ENCODE peak calls at places on chromosomes 7 and 10, in ten cellular contexts. One of them, this sample, is unnamed.

GRCh38 chr7:112770051-112770450 is 20.1 kb downstream of the TMEM168 start:
- DNase-seq in cardiac muscle cell: no peak
- DNase-seq in H7: no peak
- DNase-seq in neural progenitor cell: no peak
- DNase-seq in fibroblast of villous mesenchyme: no peak
- DNase-seq in left ventricle myocardium inferior: no peak
- DNase-seq in fibroblast of mammary gland: no peak
- DNase-seq in fibroblast of pulmonary artery: no peak
- DNase-seq in breast epithelium: peak
- DNase-seq in astrocyte: peak
- DNase-seq in this sample: peak

GRCh38 chr7:156143158-156143557 is 330.9 kb upstream of the SHH start:
- DNase-seq in fibroblast of pulmonary artery: no peak
- DNase-seq in fibroblast of villous mesenchyme: no peak
- DNase-seq in H7: no peak
- DNase-seq in neural progenitor cell: no peak
- DNase-seq in breast epithelium: no peak
- DNase-seq in fibroblast of mammary gland: no peak
- DNase-seq in cardiac muscle cell: no peak
- DNase-seq in left ventricle myocardium inferior: no peak
- DNase-seq in astrocyte: no peak
- DNase-seq in this sample: no peak

GRCh38 chr7:29459591-29459990 is 104.0 kb upstream of the PRR15 start:
- DNase-seq in cardiac muscle cell: no peak
- DNase-seq in fibroblast of mammary gland: no peak
- DNase-seq in H7: no peak
- DNase-seq in fibroblast of villous mesenchyme: no peak
- DNase-seq in astrocyte: no peak
- DNase-seq in neural progenitor cell: no peak
- DNase-seq in breast epithelium: no peak
- DNase-seq in fibroblast of pulmonary artery: no peak
- DNase-seq in left ventricle myocardium inferior: no peak
- DNase-seq in this sample: no peak

GRCh38 chr10:65968871-65969270 is 957.0 kb upstream of the LRRTM3 start:
- DNase-seq in neural progenitor cell: no peak
- DNase-seq in fibroblast of villous mesenchyme: no peak
- DNase-seq in breast epithelium: no peak
- DNase-seq in fibroblast of pulmonary artery: no peak
- DNase-seq in astrocyte: no peak
- DNase-seq in H7: no peak
- DNase-seq in left ventricle myocardium inferior: no peak
- DNase-seq in fibroblast of mammary gland: no peak
- DNase-seq in cardiac muscle cell: no peak
- DNase-seq in this sample: no peak

GRCh38 chr7:101870361-101871062 is 53.1 kb downstream of the CUX1 start:
- DNase-seq in breast epithelium: no peak
- DNase-seq in astrocyte: no peak
- DNase-seq in fibroblast of villous mesenchyme: peak
- DNase-seq in neural progenitor cell: peak
- DNase-seq in H7: peak
- DNase-seq in fibroblast of mammary gland: no peak
- DNase-seq in cardiac muscle cell: no peak
- DNase-seq in fibroblast of pulmonary artery: no peak
- DNase-seq in left ventricle myocardium inferior: no peak
- DNase-seq in this sample: peak

GRCh38 chr10:121910673-121911420 is 17.0 kb downstream of the ATE1 start:
- DNase-seq in breast epithelium: no peak
- DNase-seq in left ventricle myocardium inferior: no peak
- DNase-seq in cardiac muscle cell: peak
- DNase-seq in neural progenitor cell: no peak
- DNase-seq in fibroblast of pulmonary artery: peak
- DNase-seq in fibroblast of mammary gland: peak
- DNase-seq in H7: no peak
- DNase-seq in fibroblast of villous mesenchyme: peak
- DNase-seq in astrocyte: peak
- DNase-seq in this sample: no peak

GRCh38 chr7:156752371-156753297 is 112.1 kb downstream of the RNF32 start:
- DNase-seq in fibroblast of villous mesenchyme: peak
- DNase-seq in neural progenitor cell: peak
- DNase-seq in cardiac muscle cell: no peak
- DNase-seq in fibroblast of mammary gland: peak
- DNase-seq in astrocyte: peak
- DNase-seq in H7: no peak
- DNase-seq in fibroblast of pulmonary artery: no peak
- DNase-seq in breast epithelium: no peak
- DNase-seq in left ventricle myocardium inferior: no peak
- DNase-seq in this sample: no peak

GRCh38 chr7:28354601-28355062 is 57.7 kb upstream of the CREB5 start:
- DNase-seq in breast epithelium: no peak
- DNase-seq in neural progenitor cell: peak
- DNase-seq in left ventricle myocardium inferior: no peak
- DNase-seq in H7: no peak
- DNase-seq in fibroblast of mammary gland: peak
- DNase-seq in cardiac muscle cell: peak
- DNase-seq in fibroblast of pulmonary artery: peak
- DNase-seq in astrocyte: peak
- DNase-seq in fibroblast of villous mesenchyme: peak
- DNase-seq in this sample: peak

GRCh38 chr7:28116034-28116433 is 64.6 kb downstream of the JAZF1 start:
- DNase-seq in neural progenitor cell: no peak
- DNase-seq in fibroblast of villous mesenchyme: no peak
- DNase-seq in breast epithelium: no peak
- DNase-seq in cardiac muscle cell: no peak
- DNase-seq in left ventricle myocardium inferior: no peak
- DNase-seq in fibroblast of pulmonary artery: no peak
- DNase-seq in fibroblast of mammary gland: no peak
- DNase-seq in astrocyte: no peak
- DNase-seq in H7: no peak
- DNase-seq in this sample: no peak

GRCh38 chr7:151302531-151302930 is 39.1 kb upstream of the NUB1 start:
- DNase-seq in breast epithelium: no peak
- DNase-seq in astrocyte: no peak
- DNase-seq in fibroblast of mammary gland: no peak
- DNase-seq in fibroblast of villous mesenchyme: no peak
- DNase-seq in neural progenitor cell: no peak
- DNase-seq in cardiac muscle cell: no peak
- DNase-seq in left ventricle myocardium inferior: no peak
- DNase-seq in fibroblast of pulmonary artery: no peak
- DNase-seq in H7: no peak
- DNase-seq in this sample: no peak

GRCh38 chr7:101527844-101528667 is 101.0 kb downstream of the MYL10 start:
- DNase-seq in neural progenitor cell: no peak
- DNase-seq in fibroblast of villous mesenchyme: no peak
- DNase-seq in fibroblast of mammary gland: no peak
- DNase-seq in cardiac muscle cell: no peak
- DNase-seq in astrocyte: peak
- DNase-seq in left ventricle myocardium inferior: peak
- DNase-seq in breast epithelium: no peak
- DNase-seq in fibroblast of pulmonary artery: no peak
- DNase-seq in H7: no peak
- DNase-seq in this sample: peak

GRCh38 chr7:96075510-96076349 is 246.2 kb downstream of the SLC25A13 start:
- DNase-seq in breast epithelium: peak
- DNase-seq in H7: peak
- DNase-seq in neural progenitor cell: peak
- DNase-seq in astrocyte: peak
- DNase-seq in fibroblast of pulmonary artery: peak
- DNase-seq in left ventricle myocardium inferior: peak
- DNase-seq in fibroblast of villous mesenchyme: peak
- DNase-seq in cardiac muscle cell: peak
- DNase-seq in fibroblast of mammary gland: peak
- DNase-seq in this sample: peak

GRCh38 chr10:111243126-111243525 is 166.3 kb downstream of the ADRA2A start:
- DNase-seq in fibroblast of mammary gland: no peak
- DNase-seq in neural progenitor cell: no peak
- DNase-seq in astrocyte: no peak
- DNase-seq in cardiac muscle cell: no peak
- DNase-seq in breast epithelium: no peak
- DNase-seq in H7: no peak
- DNase-seq in fibroblast of pulmonary artery: no peak
- DNase-seq in fibroblast of villous mesenchyme: no peak
- DNase-seq in left ventricle myocardium inferior: no peak
- DNase-seq in this sample: no peak
- H3K4me3 ChIP-seq in fibroblast of mammary gland: no peak
- H3K4me3 ChIP-seq in neural progenitor cell: no peak
- H3K4me3 ChIP-seq in astrocyte: no peak
- H3K4me3 ChIP-seq in cardiac muscle cell: no peak
- H3K4me3 ChIP-seq in breast epithelium: no peak
- H3K4me3 ChIP-seq in H7: no peak
- H3K4me3 ChIP-seq in fibroblast of pulmonary artery: no peak
- H3K4me3 ChIP-seq in fibroblast of villous mesenchyme: no peak
- H3K4me3 ChIP-seq in left ventricle myocardium inferior: no peak
- H3K4me3 ChIP-seq in this sample: no peak

GRCh38 chr10:103820101-103821062 is 35.0 kb downstream of the SH3PXD2A start:
- DNase-seq in H7: no peak
- DNase-seq in fibroblast of mammary gland: peak
- DNase-seq in astrocyte: peak
- DNase-seq in left ventricle myocardium inferior: peak
- DNase-seq in fibroblast of villous mesenchyme: peak
- DNase-seq in cardiac muscle cell: peak
- DNase-seq in fibroblast of pulmonary artery: peak
- DNase-seq in breast epithelium: peak
- DNase-seq in neural progenitor cell: no peak
- DNase-seq in this sample: no peak
- H3K4me3 ChIP-seq in H7: no peak
- H3K4me3 ChIP-seq in fibroblast of mammary gland: no peak
- H3K4me3 ChIP-seq in astrocyte: no peak
- H3K4me3 ChIP-seq in left ventricle myocardium inferior: peak
- H3K4me3 ChIP-seq in fibroblast of villous mesenchyme: no peak
- H3K4me3 ChIP-seq in cardiac muscle cell: no peak
- H3K4me3 ChIP-seq in fibroblast of pulmonary artery: no peak
- H3K4me3 ChIP-seq in breast epithelium: peak
- H3K4me3 ChIP-seq in neural progenitor cell: no peak
- H3K4me3 ChIP-seq in this sample: no peak

DNA sequence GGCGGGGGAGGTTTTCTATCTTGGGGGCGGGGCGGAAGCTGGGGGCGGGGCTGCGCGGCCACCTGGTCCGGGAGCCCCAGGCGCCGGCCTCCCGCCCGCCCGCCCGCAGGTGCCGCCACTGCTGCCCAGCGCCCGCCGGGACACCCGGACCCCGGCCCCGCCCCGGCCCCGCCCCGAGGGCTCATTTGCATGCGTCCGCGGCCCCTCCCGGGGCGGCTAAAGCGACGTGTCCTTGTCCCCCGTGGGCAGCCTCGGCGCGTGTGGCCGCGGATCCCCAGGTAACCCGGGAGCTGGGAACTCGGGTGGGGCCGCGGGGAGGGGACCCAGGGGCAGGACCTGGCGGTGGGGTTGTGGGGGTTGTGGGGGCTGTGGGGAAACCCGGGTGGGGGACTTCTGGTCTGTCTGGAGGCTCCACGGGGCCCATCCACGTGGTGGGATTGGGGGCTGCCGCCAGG is at the start of gene BHLHA15:
- DNase-seq in breast epithelium: no peak
- DNase-seq in fibroblast of pulmonary artery: no peak
- DNase-seq in H7: peak
- DNase-seq in left ventricle myocardium inferior: no peak
- DNase-seq in neural progenitor cell: peak
- DNase-seq in fibroblast of mammary gland: no peak
- DNase-seq in cardiac muscle cell: no peak
- DNase-seq in fibroblast of villous mesenchyme: no peak
- DNase-seq in astrocyte: no peak
- DNase-seq in this sample: no peak
- H3K4me3 ChIP-seq in breast epithelium: peak
- H3K4me3 ChIP-seq in fibroblast of pulmonary artery: peak
- H3K4me3 ChIP-seq in H7: peak
- H3K4me3 ChIP-seq in left ventricle myocardium inferior: peak
- H3K4me3 ChIP-seq in neural progenitor cell: peak
- H3K4me3 ChIP-seq in fibroblast of mammary gland: peak
- H3K4me3 ChIP-seq in cardiac muscle cell: peak
- H3K4me3 ChIP-seq in fibroblast of villous mesenchyme: peak
- H3K4me3 ChIP-seq in astrocyte: peak
- H3K4me3 ChIP-seq in this sample: peak

GRCh38 chr10:21172774-21173432 is 275.8 kb upstream of the NEBL start:
- DNase-seq in fibroblast of pulmonary artery: no peak
- DNase-seq in neural progenitor cell: peak
- DNase-seq in breast epithelium: peak
- DNase-seq in H7: peak
- DNase-seq in cardiac muscle cell: peak
- DNase-seq in fibroblast of villous mesenchyme: peak
- DNase-seq in left ventricle myocardium inferior: no peak
- DNase-seq in fibroblast of mammary gland: no peak
- DNase-seq in astrocyte: no peak
- DNase-seq in this sample: no peak

GRCh38 chr10:21170216-21170615 is 273.1 kb upstream of the NEBL start:
- DNase-seq in fibroblast of pulmonary artery: no peak
- DNase-seq in breast epithelium: no peak
- DNase-seq in H7: no peak
- DNase-seq in cardiac muscle cell: no peak
- DNase-seq in fibroblast of mammary gland: no peak
- DNase-seq in fibroblast of villous mesenchyme: no peak
- DNase-seq in astrocyte: no peak
- DNase-seq in neural progenitor cell: peak
- DNase-seq in left ventricle myocardium inferior: no peak
- DNase-seq in this sample: no peak

GRCh38 chr10:21171197-21171935 is 274.3 kb upstream of the NEBL start:
- DNase-seq in fibroblast of mammary gland: peak
- DNase-seq in fibroblast of villous mesenchyme: no peak
- DNase-seq in fibroblast of pulmonary artery: no peak
- DNase-seq in H7: peak
- DNase-seq in cardiac muscle cell: no peak
- DNase-seq in astrocyte: no peak
- DNase-seq in breast epithelium: no peak
- DNase-seq in left ventricle myocardium inferior: no peak
- DNase-seq in neural progenitor cell: peak
- DNase-seq in this sample: no peak

GRCh38 chr10:21173433-21173963 is 276.4 kb upstream of the NEBL start:
- DNase-seq in H7: peak
- DNase-seq in cardiac muscle cell: no peak
- DNase-seq in fibroblast of pulmonary artery: no peak
- DNase-seq in fibroblast of villous mesenchyme: no peak
- DNase-seq in neural progenitor cell: peak
- DNase-seq in fibroblast of mammary gland: no peak
- DNase-seq in left ventricle myocardium inferior: no peak
- DNase-seq in breast epithelium: no peak
- DNase-seq in astrocyte: no peak
- DNase-seq in this sample: no peak

DNA sequence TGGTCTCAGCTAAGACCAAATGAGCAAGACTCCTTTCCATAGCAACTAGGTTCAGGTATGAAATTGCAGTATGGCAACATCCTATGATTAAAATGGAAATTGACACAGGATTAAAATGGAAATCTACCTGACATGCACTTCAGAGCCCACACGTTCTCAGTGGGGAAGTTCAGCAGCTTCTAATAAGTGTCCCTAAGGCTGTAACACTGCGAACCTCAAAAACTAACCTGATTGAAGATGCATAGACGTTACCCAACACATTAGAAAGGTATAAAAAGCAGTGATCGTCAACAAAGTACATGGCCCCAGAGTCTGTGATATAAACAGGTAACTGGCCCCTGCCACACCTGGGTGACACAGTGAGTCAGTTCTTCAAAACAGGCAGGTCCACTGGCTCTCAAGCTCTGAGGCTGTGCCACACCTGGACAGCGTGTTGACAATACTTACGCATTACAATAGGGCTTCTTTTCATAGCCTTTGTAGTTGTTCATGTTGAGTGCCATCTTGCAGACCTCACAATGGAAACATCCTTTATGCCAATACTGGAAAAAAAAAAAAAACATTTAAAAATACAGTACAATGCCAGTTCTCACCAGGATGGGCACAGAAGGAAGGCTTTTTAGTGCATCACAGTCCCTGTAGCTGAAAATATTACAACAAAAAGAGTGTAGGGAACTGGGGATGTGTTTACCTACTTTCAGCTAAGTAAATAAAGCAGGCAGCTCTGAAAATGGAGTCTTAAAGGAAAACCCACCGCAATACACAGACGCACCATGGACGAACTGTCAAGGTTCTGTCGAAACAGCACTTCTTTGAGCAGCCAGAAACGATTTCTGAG is 275.0 kb upstream of the NEBL start:
- DNase-seq in cardiac muscle cell: no peak
- DNase-seq in astrocyte: no peak
- DNase-seq in left ventricle myocardium inferior: no peak
- DNase-seq in fibroblast of mammary gland: no peak
- DNase-seq in fibroblast of villous mesenchyme: no peak
- DNase-seq in neural progenitor cell: peak
- DNase-seq in H7: no peak
- DNase-seq in breast epithelium: peak
- DNase-seq in fibroblast of pulmonary artery: no peak
- DNase-seq in this sample: no peak
- H3K4me3 ChIP-seq in cardiac muscle cell: peak
- H3K4me3 ChIP-seq in astrocyte: peak
- H3K4me3 ChIP-seq in left ventricle myocardium inferior: peak
- H3K4me3 ChIP-seq in fibroblast of mammary gland: peak
- H3K4me3 ChIP-seq in fibroblast of villous mesenchyme: no peak
- H3K4me3 ChIP-seq in neural progenitor cell: peak
- H3K4me3 ChIP-seq in H7: peak
- H3K4me3 ChIP-seq in breast epithelium: peak
- H3K4me3 ChIP-seq in fibroblast of pulmonary artery: peak
- H3K4me3 ChIP-seq in this sample: peak

This sample was measured in bronchial epithelial cell.